ENCODE peak calls at places on chromosomes 13 and 19, in ten cellular contexts. One of them, this sample, is unnamed.

GRCh38 chr13:46531953-46532352 is 21.0 kb upstream of the LRCH1 start:
- DNase-seq in fibroblast of mammary gland: no peak
- DNase-seq in ovary: no peak
- DNase-seq in heart left ventricle: no peak
- DNase-seq in stomach: no peak
- DNase-seq in thoracic aorta: no peak
- DNase-seq in A549: no peak
- DNase-seq in H1: no peak
- DNase-seq in endodermal cell: no peak
- DNase-seq in hepatocyte: no peak
- DNase-seq in this sample: no peak

GRCh38 chr19:54518844-54519243 is 16.2 kb downstream of the LAIR2 start:
- DNase-seq in fibroblast of mammary gland: no peak
- DNase-seq in ovary: no peak
- DNase-seq in heart left ventricle: no peak
- DNase-seq in stomach: no peak
- DNase-seq in thoracic aorta: no peak
- DNase-seq in A549: no peak
- DNase-seq in H1: no peak
- DNase-seq in endodermal cell: no peak
- DNase-seq in hepatocyte: no peak
- DNase-seq in this sample: no peak

GRCh38 chr13:25148005-25148798 is 23.9 kb downstream of the AMER2 start:
- DNase-seq in fibroblast of mammary gland: no peak
- DNase-seq in ovary: no peak
- DNase-seq in heart left ventricle: no peak
- DNase-seq in stomach: no peak
- DNase-seq in thoracic aorta: no peak
- DNase-seq in A549: no peak
- DNase-seq in H1: no peak
- DNase-seq in endodermal cell: no peak
- DNase-seq in hepatocyte: no peak
- DNase-seq in this sample: no peak

GRCh38 chr13:94731028-94731427 is 18.7 kb upstream of the SOX21 start:
- DNase-seq in fibroblast of mammary gland: no peak
- DNase-seq in ovary: no peak
- DNase-seq in heart left ventricle: no peak
- DNase-seq in stomach: no peak
- DNase-seq in thoracic aorta: no peak
- DNase-seq in A549: no peak
- DNase-seq in H1: no peak
- DNase-seq in endodermal cell: no peak
- DNase-seq in hepatocyte: no peak
- DNase-seq in this sample: no peak

GRCh38 chr13:43021926-43022670 is 1.3 kb upstream of the DNAJC15 start:
- DNase-seq in fibroblast of mammary gland: no peak
- DNase-seq in ovary: no peak
- DNase-seq in heart left ventricle: no peak
- DNase-seq in stomach: no peak
- DNase-seq in thoracic aorta: no peak
- DNase-seq in A549: no peak
- DNase-seq in H1: no peak
- DNase-seq in endodermal cell: no peak
- DNase-seq in hepatocyte: no peak
- DNase-seq in this sample: peak; percentile 57

GRCh38 chr13:41060723-41061074 is 610 bp upstream of the WBP4 start:
- DNase-seq in fibroblast of mammary gland: peak; percentile 81
- DNase-seq in ovary: peak; percentile 84
- DNase-seq in heart left ventricle: peak; percentile 92
- DNase-seq in stomach: peak; percentile 84
- DNase-seq in thoracic aorta: peak; percentile 56
- DNase-seq in A549: peak; percentile 12
- DNase-seq in H1: peak; percentile 90
- DNase-seq in endodermal cell: peak; percentile 91
- DNase-seq in hepatocyte: peak; percentile 94
- DNase-seq in this sample: no peak

GRCh38 chr13:47126432-47126831 is 229.6 kb upstream of the HTR2A start:
- DNase-seq in fibroblast of mammary gland: peak; percentile 60
- DNase-seq in ovary: no peak
- DNase-seq in heart left ventricle: no peak
- DNase-seq in stomach: no peak
- DNase-seq in thoracic aorta: no peak
- DNase-seq in A549: no peak
- DNase-seq in H1: no peak
- DNase-seq in endodermal cell: peak; percentile 51
- DNase-seq in hepatocyte: no peak
- DNase-seq in this sample: peak; percentile 41

GRCh38 chr19:46935066-46935663 is 74.4 kb downstream of the ARHGAP35 start:
- DNase-seq in fibroblast of mammary gland: no peak
- DNase-seq in ovary: no peak
- DNase-seq in heart left ventricle: no peak
- DNase-seq in stomach: no peak
- DNase-seq in thoracic aorta: no peak
- DNase-seq in A549: no peak
- DNase-seq in H1: no peak
- DNase-seq in endodermal cell: no peak
- DNase-seq in hepatocyte: no peak
- DNase-seq in this sample: no peak

GRCh38 chr13:51601601-51602348 is 17.5 kb downstream of the WDFY2 start:
- DNase-seq in fibroblast of mammary gland: no peak
- DNase-seq in ovary: no peak
- DNase-seq in heart left ventricle: no peak
- DNase-seq in stomach: no peak
- DNase-seq in thoracic aorta: no peak
- DNase-seq in A549: no peak
- DNase-seq in H1: no peak
- DNase-seq in endodermal cell: no peak
- DNase-seq in hepatocyte: no peak
- DNase-seq in this sample: no peak

GRCh38 chr19:28309072-28309471 is 903.9 kb downstream of the UQCRFS1 start:
- DNase-seq in fibroblast of mammary gland: no peak
- DNase-seq in ovary: no peak
- DNase-seq in heart left ventricle: no peak
- DNase-seq in stomach: no peak
- DNase-seq in thoracic aorta: no peak
- DNase-seq in A549: no peak
- DNase-seq in H1: no peak
- DNase-seq in endodermal cell: no peak
- DNase-seq in hepatocyte: no peak
- DNase-seq in this sample: no peak

GRCh38 chr19:28312269-28312668 is 900.7 kb downstream of the UQCRFS1 start:
- DNase-seq in fibroblast of mammary gland: no peak
- DNase-seq in ovary: no peak
- DNase-seq in heart left ventricle: no peak
- DNase-seq in stomach: no peak
- DNase-seq in thoracic aorta: no peak
- DNase-seq in A549: no peak
- DNase-seq in H1: no peak
- DNase-seq in endodermal cell: no peak
- DNase-seq in hepatocyte: no peak
- DNase-seq in this sample: no peak

GRCh38 chr19:28314771-28315170 is 898.2 kb downstream of the UQCRFS1 start:
- DNase-seq in fibroblast of mammary gland: no peak
- DNase-seq in ovary: no peak
- DNase-seq in heart left ventricle: no peak
- DNase-seq in stomach: no peak
- DNase-seq in thoracic aorta: no peak
- DNase-seq in A549: no peak
- DNase-seq in H1: no peak
- DNase-seq in endodermal cell: no peak
- DNase-seq in hepatocyte: no peak
- DNase-seq in this sample: no peak

GRCh38 chr19:28316464-28316863 is 896.5 kb downstream of the UQCRFS1 start:
- DNase-seq in fibroblast of mammary gland: no peak
- DNase-seq in ovary: no peak
- DNase-seq in heart left ventricle: no peak
- DNase-seq in stomach: no peak
- DNase-seq in thoracic aorta: no peak
- DNase-seq in A549: no peak
- DNase-seq in H1: no peak
- DNase-seq in endodermal cell: no peak
- DNase-seq in hepatocyte: no peak
- DNase-seq in this sample: no peak

GRCh38 chr19:28313633-28314032 is 899.3 kb downstream of the UQCRFS1 start:
- DNase-seq in fibroblast of mammary gland: peak; percentile 95
- DNase-seq in ovary: no peak
- DNase-seq in heart left ventricle: no peak
- DNase-seq in stomach: no peak
- DNase-seq in thoracic aorta: no peak
- DNase-seq in A549: no peak
- DNase-seq in H1: no peak
- DNase-seq in endodermal cell: no peak
- DNase-seq in hepatocyte: no peak
- DNase-seq in this sample: peak; percentile 80
- H3K4me3 ChIP-seq in fibroblast of mammary gland: no peak overlapping the region
- H3K4me3 ChIP-seq in ovary: no peak overlapping the region
- H3K4me3 ChIP-seq in heart left ventricle: no peak overlapping the region
- H3K4me3 ChIP-seq in stomach: no peak overlapping the region
- H3K4me3 ChIP-seq in thoracic aorta: no peak overlapping the region
- H3K4me3 ChIP-seq in A549: no peak overlapping the region
- H3K4me3 ChIP-seq in H1: no peak overlapping the region
- H3K4me3 ChIP-seq in endodermal cell: no peak overlapping the region
- H3K4me3 ChIP-seq in hepatocyte: no peak overlapping the region
- H3K4me3 ChIP-seq in this sample: no peak overlapping the region

GRCh38 chr13:111980146-111980929 is 86.6 kb upstream of the SOX1 start:
- DNase-seq in fibroblast of mammary gland: no peak
- DNase-seq in ovary: no peak
- DNase-seq in heart left ventricle: no peak
- DNase-seq in stomach: no peak
- DNase-seq in thoracic aorta: no peak
- DNase-seq in A549: no peak
- DNase-seq in H1: no peak
- DNase-seq in endodermal cell: no peak
- DNase-seq in hepatocyte: no peak
- DNase-seq in this sample: no peak

GRCh38 chr13:111978536-111978935 is 88.4 kb upstream of the SOX1 start:
- DNase-seq in fibroblast of mammary gland: no peak
- DNase-seq in ovary: no peak
- DNase-seq in heart left ventricle: no peak
- DNase-seq in stomach: no peak
- DNase-seq in thoracic aorta: no peak
- DNase-seq in A549: no peak
- DNase-seq in H1: no peak
- DNase-seq in endodermal cell: no peak
- DNase-seq in hepatocyte: no peak
- DNase-seq in this sample: no peak

GRCh38 chr13:111981006-111981405 is 85.9 kb upstream of the SOX1 start:
- DNase-seq in fibroblast of mammary gland: no peak
- DNase-seq in ovary: no peak
- DNase-seq in heart left ventricle: no peak
- DNase-seq in stomach: no peak
- DNase-seq in thoracic aorta: no peak
- DNase-seq in A549: no peak
- DNase-seq in H1: no peak
- DNase-seq in endodermal cell: no peak
- DNase-seq in hepatocyte: no peak
- DNase-seq in this sample: no peak

GRCh38 chr13:111981446-111982165 is 85.3 kb upstream of the SOX1 start:
- DNase-seq in fibroblast of mammary gland: no peak
- DNase-seq in ovary: no peak
- DNase-seq in heart left ventricle: no peak
- DNase-seq in stomach: no peak
- DNase-seq in thoracic aorta: no peak
- DNase-seq in A549: no peak
- DNase-seq in H1: no peak
- DNase-seq in endodermal cell: no peak
- DNase-seq in hepatocyte: no peak
- DNase-seq in this sample: no peak

DNA sequence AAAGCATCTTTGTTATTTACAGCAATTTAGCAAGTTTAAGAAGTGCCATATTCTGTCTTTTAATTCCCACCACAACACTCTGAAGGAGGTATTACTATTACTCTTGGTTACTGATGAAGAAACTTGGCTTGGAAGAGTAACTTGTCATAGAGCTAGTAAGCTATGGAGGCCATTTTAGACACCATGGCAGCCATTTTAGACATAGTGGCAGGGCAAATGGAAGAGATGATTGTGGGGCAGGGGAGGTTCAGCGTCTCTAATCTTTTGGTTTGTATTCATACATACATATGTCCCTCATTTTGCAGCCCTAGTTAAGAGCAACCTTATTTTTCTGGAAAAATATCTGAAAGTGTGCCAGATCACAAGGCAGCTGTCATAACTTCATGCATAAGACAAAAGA is 82.6 kb upstream of the SOX1 start:
- DNase-seq in fibroblast of mammary gland: no peak
- DNase-seq in ovary: no peak
- DNase-seq in heart left ventricle: no peak
- DNase-seq in stomach: no peak
- DNase-seq in thoracic aorta: no peak
- DNase-seq in A549: no peak
- DNase-seq in H1: no peak
- DNase-seq in endodermal cell: no peak
- DNase-seq in hepatocyte: no peak
- DNase-seq in this sample: no peak
- TF ChIP-seq CTCF in fibroblast of mammary gland: no peak
- TF ChIP-seq CTCF in ovary: no peak
- TF ChIP-seq CTCF in heart left ventricle: no peak
- TF ChIP-seq CTCF in stomach: no peak
- TF ChIP-seq CTCF in thoracic aorta: no peak
- TF ChIP-seq CTCF in A549: no peak
- TF ChIP-seq CTCF in H1: no peak
- TF ChIP-seq CTCF in endodermal cell: no peak
- TF ChIP-seq CTCF in hepatocyte: no peak
- TF ChIP-seq CTCF in this sample: no peak

GRCh38 chr19:44810555-44811447 is 1.9 kb downstream of the BCAM start:
- DNase-seq in fibroblast of mammary gland: no peak
- DNase-seq in ovary: no peak
- DNase-seq in heart left ventricle: no peak
- DNase-seq in stomach: no peak
- DNase-seq in thoracic aorta: no peak
- DNase-seq in A549: no peak
- DNase-seq in H1: no peak
- DNase-seq in endodermal cell: no peak
- DNase-seq in hepatocyte: no peak
- DNase-seq in this sample: no peak
- H3K4me3 ChIP-seq in fibroblast of mammary gland: no peak overlapping the region
- H3K4me3 ChIP-seq in ovary: no peak overlapping the region
- H3K4me3 ChIP-seq in heart left ventricle: no peak overlapping the region
- H3K4me3 ChIP-seq in stomach: peak overlapping the region; percentile 56
- H3K4me3 ChIP-seq in thoracic aorta: peak overlapping the region; percentile 92
- H3K4me3 ChIP-seq in A549: no peak overlapping the region
- H3K4me3 ChIP-seq in H1: no peak overlapping the region
- H3K4me3 ChIP-seq in endodermal cell: no peak overlapping the region
- H3K4me3 ChIP-seq in hepatocyte: no peak overlapping the region
- H3K4me3 ChIP-seq in this sample: no peak overlapping the region

DNA sequence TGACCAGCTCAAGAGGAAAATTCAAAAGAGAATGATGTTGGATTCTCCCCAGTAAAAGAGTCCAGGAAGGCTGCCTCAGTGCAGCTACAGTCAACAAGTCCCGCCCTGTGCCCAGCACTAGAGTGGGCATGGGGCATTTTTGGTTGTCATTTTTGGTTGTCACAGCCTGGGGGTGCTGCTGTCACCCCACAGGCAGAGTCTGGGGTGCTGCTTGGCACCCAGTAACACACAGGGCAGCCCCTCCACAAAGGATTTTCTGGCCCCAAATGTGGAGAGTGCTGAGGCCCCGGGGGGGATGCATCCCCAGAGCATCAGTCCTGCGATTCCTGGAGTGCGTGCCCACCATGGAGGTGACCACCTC is 28.2 kb upstream of the TMEM255B start:
- DNase-seq in fibroblast of mammary gland: no peak
- DNase-seq in ovary: no peak
- DNase-seq in heart left ventricle: peak; percentile 24
- DNase-seq in stomach: no peak
- DNase-seq in thoracic aorta: no peak
- DNase-seq in A549: no peak
- DNase-seq in H1: no peak
- DNase-seq in endodermal cell: no peak
- DNase-seq in hepatocyte: no peak
- DNase-seq in this sample: no peak
- TF ChIP-seq CTCF in fibroblast of mammary gland: no peak
- TF ChIP-seq CTCF in ovary: no peak
- TF ChIP-seq CTCF in heart left ventricle: no peak
- TF ChIP-seq CTCF in stomach: no peak
- TF ChIP-seq CTCF in thoracic aorta: no peak
- TF ChIP-seq CTCF in A549: no peak
- TF ChIP-seq CTCF in H1: no peak
- TF ChIP-seq CTCF in endodermal cell: no peak
- TF ChIP-seq CTCF in hepatocyte: no peak
- TF ChIP-seq CTCF in this sample: no peak